ENCODE peak calls at places on chromosomes 6 and 20, in ten cellular contexts. D is left lung, F is HFF-Myc, A is M059J, M is NCI-H748 treated with DMSO at 0.1 percent for 48 hours, Q is body of pancreas, J is Ammon's horn, S is epithelial cell of esophagus, P is sciatic nerve, H is NCI-H2081. L is an unnamed sample.

GRCh38 chr20:12207875-12208274 is 290.2 kb downstream of the BTBD3 start:
- DNase-seq in D (no peak), F (peak; percentile 7), A (peak; percentile 56), M (no peak), Q (peak; percentile 50), J (no peak), S (peak; percentile 54), P (no peak), H (peak; percentile 40), L (no peak)

GRCh38 chr20:63536241-63536977 is 767 bp downstream of the PTK6 start:
- DNase-seq in D (no peak), F (no peak), A (peak; percentile 68), M (no peak), Q (peak; percentile 47), J (no peak), S (peak; percentile 42), P (no peak), H (peak; percentile 68), L (no peak)

GRCh38 chr6:137277971-137278602 is 58.9 kb upstream of the IFNGR1 start:
- DNase-seq in D (no peak), F (no peak), A (peak; percentile 89), M (no peak), Q (no peak), J (no peak), S (peak; percentile 72), P (no peak), H (no peak), L (no peak)

GRCh38 chr6:7087066-7087465 is 20.7 kb upstream of the RREB1 start:
- DNase-seq in D (no peak), F (no peak), A (peak; percentile 61), M (no peak), Q (no peak), J (no peak), S (no peak), P (no peak), H (no peak), L (no peak)

GRCh38 chr6:48176909-48177308 is 65.9 kb upstream of the PTCHD4 start:
- DNase-seq in D (no peak), F (no peak), A (no peak), M (no peak), Q (no peak), J (no peak), S (no peak), P (no peak), H (no peak), L (no peak)

GRCh38 chr6:14178083-14178445 is 60.5 kb downstream of the CD83 start:
- DNase-seq in D (no peak), F (no peak), A (no peak), M (no peak), Q (no peak), J (no peak), S (no peak), P (no peak), H (no peak), L (no peak)

GRCh38 chr6:170164271-170164900 is 126.5 kb downstream of the DLL1 start:
- DNase-seq in D (peak; percentile 19), F (no peak), A (no peak), M (no peak), Q (no peak), J (no peak), S (no peak), P (no peak), H (no peak), L (no peak)

GRCh38 chr6:72554203-72554564 is 67.7 kb upstream of the KCNQ5 start:
- DNase-seq in D (no peak), F (no peak), A (peak; percentile 95), M (no peak), Q (no peak), J (no peak), S (peak; percentile 73), P (no peak), H (no peak), L (no peak)

GRCh38 chr6:81750660-81751387 is 1.7 kb downstream of the TENT5A start:
- DNase-seq in D (no peak), F (no peak), A (peak; percentile 80), M (peak; percentile 70), Q (no peak), J (no peak), S (peak; percentile 66), P (no peak), H (no peak), L (no peak)

GRCh38 chr6:21003780-21004541 is 469.7 kb downstream of the CDKAL1 start:
- DNase-seq in D (no peak), F (no peak), A (peak; percentile 51), M (no peak), Q (peak; percentile 23), J (no peak), S (peak; percentile 55), P (no peak), H (peak; percentile 86), L (no peak)

GRCh38 chr6:159513074-159513473 is 180.0 kb downstream of the SOD2 start:
- DNase-seq in D (no peak), F (no peak), A (no peak), M (no peak), Q (no peak), J (no peak), S (no peak), P (no peak), H (no peak), L (no peak)

GRCh38 chr20:384723-385122 is 4.2 kb downstream of the TRIB3 start:
- DNase-seq in D (no peak), F (no peak), A (no peak), M (no peak), Q (no peak), J (no peak), S (no peak), P (no peak), H (no peak), L (no peak)

GRCh38 chr6:126175251-126175650 is 164.7 kb upstream of the CENPW start:
- DNase-seq in D (no peak), F (no peak), A (peak; percentile 50), M (no peak), Q (no peak), J (no peak), S (no peak), P (no peak), H (no peak), L (no peak)

GRCh38 chr6:55543633-55544309 is 35.2 kb downstream of the HMGCLL1 start:
- DNase-seq in D (no peak), F (no peak), A (peak; percentile 37), M (no peak), Q (no peak), J (no peak), S (no peak), P (no peak), H (no peak), L (no peak)

GRCh38 chr6:138403324-138403800 is 661 bp upstream of the HEBP2 start:
- DNase-seq in D (peak; percentile 55), F (no peak), A (peak; percentile 46), M (no peak), Q (peak; percentile 54), J (peak; percentile 30), S (no peak), P (peak; percentile 74), H (peak; percentile 24), L (peak; percentile 7)

GRCh38 chr6:166955121-166955864 is 1.1 kb downstream of the RNASET2 start:
- DNase-seq in D (peak; percentile 70), F (no peak), A (no peak), M (no peak), Q (peak; percentile 37), J (peak; percentile 18), S (no peak), P (no peak), H (no peak), L (no peak)

GRCh38 chr6:55405474-55406220 is 78.4 kb downstream of the GFRAL start:
- DNase-seq in D (no peak), F (no peak), A (peak; percentile 47), M (no peak), Q (no peak), J (peak; percentile 19), S (no peak), P (no peak), H (no peak), L (no peak)

GRCh38 chr6:47057830-47058540 is 15.9 kb upstream of the ADGRF1 start:
- DNase-seq in D (no peak), F (no peak), A (peak; percentile 94), M (no peak), Q (no peak), J (no peak), S (peak; percentile 92), P (no peak), H (no peak), L (no peak)

GRCh38 chr6:67331304-67331703 is 1303.8 kb upstream of the ADGRB3 start:
- DNase-seq in D (no peak), F (no peak), A (no peak), M (no peak), Q (no peak), J (no peak), S (no peak), P (no peak), H (no peak), L (no peak)

GRCh38 chr6:41560440-41561192 is 14.4 kb downstream of the FOXP4 start:
- DNase-seq in D (peak; percentile 58), F (no peak), A (no peak), M (no peak), Q (peak; percentile 85), J (no peak), S (no peak), P (no peak), H (no peak), L (no peak)

GRCh38 chr20:36331182-36331581 is 25.0 kb downstream of the DLGAP4 start:
- DNase-seq in D (no peak), F (no peak), A (no peak), M (no peak), Q (no peak), J (no peak), S (no peak), P (no peak), H (no peak), L (no peak)

GRCh38 chr6:83168556-83168955 is 24.5 kb downstream of the PGM3 start:
- DNase-seq in D (no peak), F (no peak), A (no peak), M (no peak), Q (no peak), J (no peak), S (peak; percentile 73), P (no peak), H (no peak), L (no peak)

GRCh38 chr20:17614812-17615644 is 45.2 kb downstream of the DSTN start:
- DNase-seq in D (no peak), F (no peak), A (no peak), M (no peak), Q (peak; percentile 48), J (no peak), S (no peak), P (peak; percentile 66), H (no peak), L (peak; percentile 2)

GRCh38 chr20:22575087-22575721 is 9.2 kb downstream of the FOXA2 start:
- DNase-seq in D (no peak), F (no peak), A (peak; percentile 60), M (peak; percentile 89), Q (peak; percentile 26), J (no peak), S (no peak), P (no peak), H (peak; percentile 99), L (no peak)

GRCh38 chr6:13268914-13269532 is 59.3 kb downstream of the TBC1D7 start:
- DNase-seq in D (no peak), F (no peak), A (peak; percentile 45), M (no peak), Q (peak; percentile 28), J (no peak), S (peak; percentile 81), P (no peak), H (no peak), L (peak; percentile 54)

GRCh38 chr6:19342616-19343015 is 494.6 kb upstream of the ID4 start:
- DNase-seq in D (no peak), F (no peak), A (peak; percentile 60), M (no peak), Q (no peak), J (no peak), S (peak; percentile 33), P (no peak), H (no peak), L (no peak)

GRCh38 chr6:40743226-40743625 is 156.1 kb upstream of the LRFN2 start:
- DNase-seq in D (no peak), F (no peak), A (no peak), M (no peak), Q (no peak), J (no peak), S (no peak), P (no peak), H (no peak), L (no peak)

GRCh38 chr6:157457787-157458186 is 76.8 kb downstream of the ZDHHC14 start:
- DNase-seq in D (no peak), F (no peak), A (no peak), M (no peak), Q (no peak), J (no peak), S (no peak), P (no peak), H (no peak), L (no peak)